ENCODE peak calls at places on chromosomes 2 and 18, in five cellular contexts. E is uterus, H is mammary epithelial cell, U is testis, G is left lung. A is an unnamed sample. For H3K27me3 and H3K9me3, the result is how much of the 10 kb centered on the place peaks cover.

GRCh38 chr2:143575340-143575739 is 446.1 kb downstream of the ARHGAP15 start:
- DNase-seq in G (no peak), E (no peak), H (no peak), U (no peak), A (peak)

GRCh38 chr2:116490511-116491145 is 1323.9 kb upstream of the DDX18 start:
- DNase-seq in H (no peak), U (no peak), G (no peak), E (no peak), A (no peak)

GRCh38 chr18:56115072-56116038 is 523.0 kb downstream of the TXNL1 start:
- DNase-seq in H (no peak), G (no peak), E (no peak), U (no peak), A (no peak)

GRCh38 chr2:44155577-44156446 is 12.9 kb upstream of the PPM1B start:
- DNase-seq in G (no peak), H (no peak), U (no peak), E (no peak), A (no peak)

GRCh38 chr2:32366595-32366994 is 9.8 kb downstream of the BIRC6 start:
- DNase-seq in H (no peak), E (no peak), U (no peak), G (no peak), A (no peak)

GRCh38 chr2:231356474-231356849 is 39.0 kb upstream of the B3GNT7 start:
- DNase-seq in U (no peak), G (no peak), E (peak), H (no peak), A (no peak)

GRCh38 chr2:168573128-168573903 is 117.2 kb downstream of the CERS6 start:
- DNase-seq in U (no peak), E (no peak), H (peak), G (no peak), A (no peak)

GRCh38 chr2:61018319-61018750 is 280 bp upstream of the PUS10 start:
- DNase-seq in G (no peak), E (no peak), H (peak), U (no peak), A (no peak)

GRCh38 chr2:198283149-198283548 is 478.8 kb downstream of the PLCL1 start:
- DNase-seq in U (no peak), H (no peak), G (no peak), E (no peak), A (no peak)

GRCh38 chr2:134869941-134870736 is 31.7 kb downstream of the ACMSD start:
- DNase-seq in U (no peak), G (no peak), E (no peak), H (no peak), A (no peak)

GRCh38 chr2:204680576-204680975 is 135.3 kb downstream of the PARD3B start:
- DNase-seq in G (no peak), U (no peak), E (no peak), H (no peak), A (no peak)

GRCh38 chr18:44815108-44815507 is 134.4 kb downstream of the SETBP1 start:
- DNase-seq in H (no peak), U (no peak), E (no peak), G (no peak), A (no peak)

GRCh38 chr2:1876352-1876751 is 132.0 kb upstream of the PXDN start:
- DNase-seq in H (no peak), E (no peak), G (no peak), U (no peak), A (no peak)

GRCh38 chr2:214881647-214882205 is 72.2 kb upstream of the BARD1 start:
- DNase-seq in G (no peak), E (no peak), U (no peak), H (no peak), A (no peak)

GRCh38 chr2:24049485-24050021 is at the start of gene FKBP1B:
- DNase-seq in H (peak), U (peak), G (peak), E (peak), A (no peak)
- H3K27ac ChIP-seq in H (peak), U (no peak), G (peak), E (peak), A (no peak)

DNA sequence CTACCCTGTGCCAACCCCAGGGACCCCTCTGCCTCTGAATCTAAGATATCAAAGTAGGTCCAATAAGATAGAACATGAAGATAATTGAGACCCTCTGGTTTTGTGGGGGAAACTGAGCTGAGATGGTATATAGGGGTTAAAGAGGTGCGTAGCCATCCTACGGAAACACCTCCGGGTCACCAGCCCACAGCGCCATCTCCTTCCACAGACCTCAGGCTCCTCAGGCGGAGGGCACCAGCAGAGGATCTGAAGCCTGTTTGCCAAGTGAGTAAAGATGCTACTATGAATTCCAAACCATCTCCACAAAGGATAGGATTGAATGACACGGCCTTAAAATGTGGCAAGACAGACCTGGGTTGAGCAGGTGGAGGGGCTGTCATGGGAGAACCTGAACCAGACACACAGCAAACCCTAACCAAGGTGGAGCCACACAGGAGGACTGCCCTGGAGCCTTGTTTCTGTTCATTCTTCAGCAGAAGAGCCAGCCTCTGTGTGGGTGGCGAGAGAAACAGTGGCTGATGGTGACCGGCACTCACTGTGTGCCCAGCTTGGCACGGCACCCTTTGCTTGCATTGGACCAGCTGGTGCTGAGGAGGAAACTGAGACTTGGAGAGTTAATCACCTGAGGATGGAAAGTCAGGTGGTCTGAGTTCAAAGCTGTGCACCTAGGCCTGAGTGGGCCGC is 10.2 kb downstream of the GBX2 start:
- DNase-seq in U (no peak), E (no peak), H (no peak), G (peak), A (no peak)
- H3K27me3 ChIP-seq in U (under half), E (under half), H (under half), G (under half), A (half or more)

DNA sequence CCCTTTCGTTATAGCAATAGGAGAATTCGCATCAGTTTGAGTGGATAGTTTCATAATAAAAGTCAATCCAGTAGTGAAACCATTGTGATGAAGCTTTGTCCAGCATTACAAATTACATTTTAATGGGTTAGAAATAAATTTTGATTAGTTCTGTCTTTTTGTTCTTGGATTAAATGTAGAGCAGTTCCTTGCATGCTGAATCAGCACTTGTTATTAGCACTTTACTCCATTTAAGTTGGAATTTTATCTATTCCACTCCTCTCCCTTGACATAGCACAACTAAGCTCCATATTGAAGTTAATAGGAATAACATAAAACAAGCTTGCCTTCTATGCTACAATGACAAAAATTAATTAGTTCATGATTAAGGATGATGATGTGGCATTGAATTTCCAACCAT is 624.1 kb downstream of the CCDC85A start:
- DNase-seq in U (no peak), H (no peak), E (no peak), G (no peak), A (no peak)
- H3K9me3 ChIP-seq in U (under half), H (under half), E (under half), G (under half), A (under half)

GRCh38 chr2:111039984-111040383 is 80.7 kb upstream of the BCL2L11 start:
- DNase-seq in G (no peak), E (no peak), H (no peak), U (no peak), A (no peak)
- H3K27ac ChIP-seq in G (no peak), E (no peak), H (no peak), U (no peak), A (no peak)

DNA sequence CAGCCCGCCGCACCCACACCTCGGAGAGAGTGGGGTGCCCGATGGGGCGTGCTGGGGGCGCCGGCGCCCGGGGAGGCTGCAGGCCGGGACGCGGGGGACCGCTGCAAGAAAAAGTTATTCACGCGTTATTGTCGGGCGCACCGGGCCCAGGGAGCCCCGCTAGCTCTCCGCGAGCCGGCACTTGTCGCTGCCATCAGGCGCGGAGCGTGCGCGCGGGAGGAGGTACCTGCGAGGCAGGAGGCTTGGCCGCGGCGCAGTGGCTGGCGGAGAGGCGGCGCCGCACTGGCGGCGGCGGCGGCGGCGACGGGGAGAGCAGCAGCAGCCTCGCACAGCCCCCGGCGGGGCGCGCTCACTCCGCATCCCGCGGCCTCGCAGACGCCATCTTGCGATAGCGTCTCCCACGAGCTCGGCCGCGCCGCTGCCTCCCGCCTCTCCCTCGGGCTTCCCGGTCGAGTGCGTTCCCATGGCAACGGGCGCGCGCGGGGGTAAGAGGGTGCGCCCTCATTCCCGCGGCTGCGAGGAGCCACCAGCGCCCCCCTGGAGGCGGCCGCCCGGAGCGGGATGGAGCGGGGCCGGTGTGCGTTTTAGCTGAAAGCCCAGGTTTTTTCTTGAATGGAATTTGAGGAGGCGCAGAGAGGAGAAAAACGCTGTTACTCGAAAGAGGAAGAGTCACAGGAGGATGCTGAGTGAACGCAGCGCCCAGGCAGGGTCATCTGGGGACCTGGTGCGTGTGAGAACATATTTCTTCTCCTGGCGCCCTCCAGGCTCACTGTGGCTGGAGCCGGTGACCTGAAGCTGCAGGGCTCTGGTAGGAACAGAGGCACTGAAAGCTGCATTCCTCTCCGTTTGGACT is at the start of gene CHN1:
- DNase-seq in E (peak), H (peak), U (peak), G (peak), A (peak)
- H3K27me3 ChIP-seq in E (under half), H (under half), U (under half), G (under half), A (under half)

A was measured in WERI-Rb-1.